ENCODE peak calls at places on chromosomes 12 and 14, in four cellular contexts. One of them, this sample, is unnamed.
A peak's percentile ranks its signal among the peaks of the same experiment; 100 is the strongest.

GRCh38 chr14:94612580-94613554 is 676 bp downstream of the SERPINA3 start:
- DNase-seq in heart right ventricle: no peak
- DNase-seq in activated CD8-positive, alpha-beta T cell treated with anti-CD3 and anti-CD28 coated beads for 36 hours: no peak
- DNase-seq in breast epithelium: no peak
- DNase-seq in this sample: no peak

GRCh38 chr12:101604132-101604531 is 9.4 kb downstream of the MYBPC1 start:
- DNase-seq in heart right ventricle: no peak
- DNase-seq in activated CD8-positive, alpha-beta T cell treated with anti-CD3 and anti-CD28 coated beads for 36 hours: no peak
- DNase-seq in breast epithelium: no peak
- DNase-seq in this sample: no peak

GRCh38 chr12:122031342-122032216 is 9.9 kb downstream of the BCL7A start:
- DNase-seq in heart right ventricle: no peak
- DNase-seq in activated CD8-positive, alpha-beta T cell treated with anti-CD3 and anti-CD28 coated beads for 36 hours: peak; percentile 75
- DNase-seq in breast epithelium: no peak
- DNase-seq in this sample: peak; percentile 41

GRCh38 chr12:31214626-31215520 is 111.1 kb downstream of the SINHCAF start:
- DNase-seq in heart right ventricle: no peak
- DNase-seq in activated CD8-positive, alpha-beta T cell treated with anti-CD3 and anti-CD28 coated beads for 36 hours: no peak
- DNase-seq in breast epithelium: no peak
- DNase-seq in this sample: no peak

GRCh38 chr12:29171421-29172258 is 22.6 kb downstream of the FAR2 start:
- DNase-seq in heart right ventricle: no peak
- DNase-seq in activated CD8-positive, alpha-beta T cell treated with anti-CD3 and anti-CD28 coated beads for 36 hours: no peak
- DNase-seq in breast epithelium: no peak
- DNase-seq in this sample: no peak

GRCh38 chr12:107450541-107450940 is 235.1 kb upstream of the PWP1 start:
- DNase-seq in heart right ventricle: no peak
- DNase-seq in activated CD8-positive, alpha-beta T cell treated with anti-CD3 and anti-CD28 coated beads for 36 hours: no peak
- DNase-seq in breast epithelium: no peak
- DNase-seq in this sample: no peak

GRCh38 chr12:98645572-98646067 is 530 bp downstream of the APAF1 start:
- DNase-seq in heart right ventricle: peak; percentile 25
- DNase-seq in activated CD8-positive, alpha-beta T cell treated with anti-CD3 and anti-CD28 coated beads for 36 hours: peak; percentile 15
- DNase-seq in breast epithelium: no peak
- DNase-seq in this sample: no peak

GRCh38 chr14:37590810-37591139 is 4.3 kb downstream of the FOXA1 start:
- DNase-seq in heart right ventricle: no peak
- DNase-seq in activated CD8-positive, alpha-beta T cell treated with anti-CD3 and anti-CD28 coated beads for 36 hours: no peak
- DNase-seq in breast epithelium: no peak
- DNase-seq in this sample: no peak

GRCh38 chr12:123264642-123265041 is 7.0 kb downstream of the CDK2AP1 start:
- DNase-seq in heart right ventricle: no peak
- DNase-seq in activated CD8-positive, alpha-beta T cell treated with anti-CD3 and anti-CD28 coated beads for 36 hours: peak; percentile 34
- DNase-seq in breast epithelium: no peak
- DNase-seq in this sample: no peak

GRCh38 chr12:47207005-47207717 is 127.4 kb upstream of the AMIGO2 start:
- DNase-seq in heart right ventricle: no peak
- DNase-seq in activated CD8-positive, alpha-beta T cell treated with anti-CD3 and anti-CD28 coated beads for 36 hours: peak; percentile 76
- DNase-seq in breast epithelium: no peak
- DNase-seq in this sample: no peak

GRCh38 chr12:69755302-69755701 is 16.6 kb downstream of the RAB3IP start:
- DNase-seq in heart right ventricle: no peak
- DNase-seq in activated CD8-positive, alpha-beta T cell treated with anti-CD3 and anti-CD28 coated beads for 36 hours: no peak
- DNase-seq in breast epithelium: no peak
- DNase-seq in this sample: no peak

GRCh38 chr12:69756088-69756731 is 17.6 kb downstream of the RAB3IP start:
- DNase-seq in heart right ventricle: no peak
- DNase-seq in activated CD8-positive, alpha-beta T cell treated with anti-CD3 and anti-CD28 coated beads for 36 hours: no peak
- DNase-seq in breast epithelium: no peak
- DNase-seq in this sample: no peak

DNA sequence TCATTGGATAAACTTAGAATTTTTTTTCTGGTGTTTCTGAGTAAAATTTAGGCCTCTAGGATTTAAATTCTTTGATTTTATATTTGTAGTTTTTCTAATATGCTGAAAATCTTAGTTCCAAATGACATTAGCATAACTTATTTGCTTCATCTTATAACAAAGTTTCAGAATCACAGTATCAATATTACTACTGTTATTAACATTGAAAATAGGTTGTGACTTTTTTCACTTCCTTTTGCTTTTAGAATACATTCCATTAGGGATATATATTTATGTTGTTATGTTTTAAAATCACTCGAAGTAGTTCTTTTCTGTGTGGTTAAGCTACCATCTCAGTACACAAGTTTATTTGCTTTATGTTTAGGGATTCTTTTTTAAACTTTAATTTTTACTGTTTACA is 12.8 kb downstream of the RAB3IP start:
- DNase-seq in heart right ventricle: no peak
- DNase-seq in activated CD8-positive, alpha-beta T cell treated with anti-CD3 and anti-CD28 coated beads for 36 hours: no peak
- DNase-seq in breast epithelium: no peak
- DNase-seq in this sample: no peak
- TF ChIP-seq CTCF in heart right ventricle: no peak
- TF ChIP-seq CTCF in activated CD8-positive, alpha-beta T cell treated with anti-CD3 and anti-CD28 coated beads for 36 hours: no peak
- TF ChIP-seq CTCF in breast epithelium: no peak
- TF ChIP-seq CTCF in this sample: no peak

GRCh38 chr12:323507-323906 is 60.9 kb upstream of the SLC6A13 start:
- DNase-seq in heart right ventricle: no peak
- DNase-seq in activated CD8-positive, alpha-beta T cell treated with anti-CD3 and anti-CD28 coated beads for 36 hours: no peak
- DNase-seq in breast epithelium: no peak
- DNase-seq in this sample: no peak

GRCh38 chr12:319116-319515 is 56.5 kb upstream of the SLC6A13 start:
- DNase-seq in heart right ventricle: no peak
- DNase-seq in activated CD8-positive, alpha-beta T cell treated with anti-CD3 and anti-CD28 coated beads for 36 hours: no peak
- DNase-seq in breast epithelium: no peak
- DNase-seq in this sample: no peak

GRCh38 chr12:325886-326285 is 63.2 kb downstream of the KDM5A start:
- DNase-seq in heart right ventricle: no peak
- DNase-seq in activated CD8-positive, alpha-beta T cell treated with anti-CD3 and anti-CD28 coated beads for 36 hours: no peak
- DNase-seq in breast epithelium: no peak
- DNase-seq in this sample: no peak

GRCh38 chr12:321606-322326 is 59.1 kb upstream of the SLC6A13 start:
- DNase-seq in heart right ventricle: no peak
- DNase-seq in activated CD8-positive, alpha-beta T cell treated with anti-CD3 and anti-CD28 coated beads for 36 hours: peak; percentile 12
- DNase-seq in breast epithelium: no peak
- DNase-seq in this sample: no peak
- TF ChIP-seq CTCF in heart right ventricle: no peak
- TF ChIP-seq CTCF in activated CD8-positive, alpha-beta T cell treated with anti-CD3 and anti-CD28 coated beads for 36 hours: no peak
- TF ChIP-seq CTCF in breast epithelium: no peak
- TF ChIP-seq CTCF in this sample: no peak

DNA sequence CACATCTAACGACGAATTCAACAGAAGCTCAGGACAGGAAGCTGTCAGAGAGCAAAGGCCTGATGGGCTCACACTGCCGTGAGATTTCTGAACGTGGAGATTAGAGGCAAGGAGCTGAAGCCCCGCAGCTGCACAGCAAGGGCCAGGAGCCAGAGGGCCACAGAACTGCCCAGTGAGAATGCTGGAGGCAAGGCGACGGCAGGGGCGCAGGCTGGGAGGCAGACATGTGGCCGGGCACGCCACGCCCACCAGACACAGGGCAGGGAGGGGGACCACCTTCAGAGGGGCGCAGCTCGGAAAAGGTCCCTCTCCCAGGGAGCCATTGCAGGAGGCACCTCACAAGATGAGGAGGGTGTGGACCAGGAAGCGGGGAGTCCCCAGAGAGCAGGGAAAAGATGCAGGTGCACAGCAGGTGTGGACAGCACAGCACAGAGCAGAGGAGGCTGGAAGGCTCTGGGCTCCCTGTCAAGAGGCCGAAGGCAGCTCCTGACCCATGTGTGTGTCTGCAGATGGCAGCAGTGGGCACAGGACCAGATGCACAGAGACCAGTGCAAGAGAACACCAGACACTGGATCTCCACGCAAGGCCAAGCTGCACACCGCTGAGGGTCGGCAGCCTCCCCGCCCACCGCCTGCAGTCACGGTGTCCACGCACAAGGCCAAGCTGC is 23.0 kb downstream of the BTBD6 start:
- DNase-seq in heart right ventricle: no peak
- DNase-seq in activated CD8-positive, alpha-beta T cell treated with anti-CD3 and anti-CD28 coated beads for 36 hours: no peak
- DNase-seq in breast epithelium: no peak
- DNase-seq in this sample: no peak
- TF ChIP-seq CTCF in heart right ventricle: no peak
- TF ChIP-seq CTCF in activated CD8-positive, alpha-beta T cell treated with anti-CD3 and anti-CD28 coated beads for 36 hours: no peak
- TF ChIP-seq CTCF in breast epithelium: no peak
- TF ChIP-seq CTCF in this sample: no peak

DNA sequence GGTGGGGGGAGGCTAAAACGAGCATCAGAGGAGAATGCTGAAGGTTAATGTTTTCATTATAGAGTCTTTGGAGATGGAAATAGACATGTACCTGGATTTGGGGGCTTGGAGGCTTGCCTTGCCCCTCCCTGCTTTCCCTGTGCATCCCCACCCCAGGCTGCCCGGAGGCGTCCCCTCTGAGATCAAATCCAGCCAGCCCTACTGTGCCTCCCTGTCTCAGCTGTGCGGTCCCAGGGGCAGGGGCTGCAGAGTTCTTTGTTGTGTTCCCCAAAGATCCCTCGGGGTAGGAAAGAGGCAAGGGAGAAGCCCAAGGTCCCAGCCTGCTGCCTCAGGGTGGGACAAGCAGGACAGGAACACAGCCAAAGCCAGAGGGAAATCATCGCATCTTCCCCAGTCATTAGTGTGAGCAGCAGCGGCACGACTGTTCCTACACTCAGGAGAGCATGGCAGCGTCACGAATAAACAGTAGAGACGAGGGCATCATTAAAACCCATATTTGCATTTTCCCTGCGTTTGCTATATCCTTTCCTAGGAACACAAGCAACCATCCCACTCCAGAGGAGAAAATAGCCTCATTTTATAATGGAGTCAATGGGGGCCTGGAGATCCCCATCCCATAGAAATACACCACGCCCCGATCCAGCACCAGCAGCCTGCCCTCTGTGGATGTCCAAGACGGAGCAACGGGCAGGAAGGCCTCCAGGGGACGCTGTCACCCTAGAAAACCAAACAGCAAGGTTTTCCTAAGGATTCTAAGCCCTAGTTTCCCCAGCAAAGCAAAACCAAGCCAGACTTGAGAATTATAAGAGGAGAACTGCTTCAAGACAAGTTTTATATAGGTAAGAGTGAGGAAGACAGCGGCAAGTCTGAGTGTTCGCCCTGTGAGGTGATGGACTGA is 32.4 kb downstream of the ANO2 start:
- DNase-seq in heart right ventricle: no peak
- DNase-seq in activated CD8-positive, alpha-beta T cell treated with anti-CD3 and anti-CD28 coated beads for 36 hours: no peak
- DNase-seq in breast epithelium: no peak
- DNase-seq in this sample: no peak
- TF ChIP-seq CTCF in heart right ventricle: no peak
- TF ChIP-seq CTCF in activated CD8-positive, alpha-beta T cell treated with anti-CD3 and anti-CD28 coated beads for 36 hours: no peak
- TF ChIP-seq CTCF in breast epithelium: no peak
- TF ChIP-seq CTCF in this sample: no peak

GRCh38 chr14:92632546-92633273 is 115.7 kb downstream of the LGMN start:
- DNase-seq in heart right ventricle: no peak
- DNase-seq in activated CD8-positive, alpha-beta T cell treated with anti-CD3 and anti-CD28 coated beads for 36 hours: no peak
- DNase-seq in breast epithelium: no peak
- DNase-seq in this sample: no peak
- TF ChIP-seq CTCF in heart right ventricle: no peak
- TF ChIP-seq CTCF in activated CD8-positive, alpha-beta T cell treated with anti-CD3 and anti-CD28 coated beads for 36 hours: no peak
- TF ChIP-seq CTCF in breast epithelium: no peak
- TF ChIP-seq CTCF in this sample: no peak

This sample was measured in omental fat pad.